ENCODE peak calls at places on chromosomes 4 and X, in five cellular contexts. Z is activated CD8-positive, alpha-beta memory T cell treated with anti-CD3 and anti-CD28 coated beads, Interleukin-2, amount 50 U/mL, for 48 hours; V is BE2C; U is CD8-positive, alpha-beta memory T cell; E is NCI-H1105 treated with DMSO at 0.1 percent for 48 hours. K is an unnamed sample.

GRCh38 chr4:187908079-187908501 is 87.5 kb upstream of the ZFP42 start:
- DNase-seq in Z (no peak), V (no peak), U (no peak), E (no peak), K (no peak)

GRCh38 chr4:23327120-23327519 is 562.7 kb downstream of the PPARGC1A start:
- DNase-seq in Z (no peak), V (no peak), U (no peak), E (no peak), K (no peak)

GRCh38 chr4:26061248-26061986 is 147.4 kb downstream of the SMIM20 start:
- DNase-seq in Z (no peak), V (peak), U (no peak), E (no peak), K (no peak)

GRCh38 chr4:8157496-8157895 is 1.1 kb downstream of the ABLIM2 start:
- DNase-seq in Z (no peak), V (no peak), U (no peak), E (peak), K (no peak)

GRCh38 chrX:148500428-148501120 is at the start of gene AFF2:
- DNase-seq in Z (peak), V (peak), U (peak), E (peak), K (peak)

GRCh38 chrX:63012574-63012973 is 338.6 kb downstream of the SPIN4 start:
- DNase-seq in Z (no peak), V (no peak), U (no peak), E (no peak), K (no peak)

GRCh38 chrX:12089740-12090139 is 48.5 kb upstream of the FRMPD4 start:
- DNase-seq in Z (no peak), V (no peak), U (no peak), E (no peak), K (no peak)

GRCh38 chr4:99103166-99103565 is 14.6 kb upstream of the ADH5 start:
- DNase-seq in Z (no peak), V (no peak), U (no peak), E (no peak), K (no peak)

GRCh38 chrX:1500701-1501624 is 36.0 kb downstream of the P2RY8 start:
- DNase-seq in Z (no peak), V (no peak), U (peak), E (no peak), K (peak)

GRCh38 chr4:76570141-76570989 is 135.3 kb downstream of the SHROOM3 start:
- DNase-seq in Z (no peak), V (no peak), U (no peak), E (no peak), K (no peak)

GRCh38 chrX:53684415-53685192 is 1.9 kb downstream of the HUWE1 start:
- DNase-seq in Z (no peak), V (no peak), U (no peak), E (peak), K (no peak)

GRCh38 chr4:48237996-48238645 is 31.5 kb downstream of the TEC start:
- DNase-seq in Z (no peak), V (no peak), U (no peak), E (no peak), K (no peak)